ENCODE peak calls at places on chromosomes 1 and 21, in five cellular contexts. P is body of pancreas, Q is left cardiac atrium, W is EH, V is nephron progenitor cell. B is an unnamed sample.

GRCh38 chr1:92936865-92937264 is 24.4 kb downstream of the DIPK1A start:
- DNase-seq in V (no peak), Q (no peak), P (no peak), W (no peak), B (no peak)

GRCh38 chr1:1777510-1777909 is 760 bp downstream of the NADK start:
- DNase-seq in W (peak), P (peak), V (no peak), Q (peak), B (no peak)

GRCh38 chr1:167500283-167500860 is 18.0 kb downstream of the CD247 start:
- DNase-seq in P (no peak), Q (no peak), W (no peak), V (no peak), B (no peak)

GRCh38 chr1:174984952-174985351 is 14.8 kb upstream of the CACYBP start:
- DNase-seq in W (no peak), P (no peak), V (no peak), Q (no peak), B (no peak)

GRCh38 chr1:41333146-41333784 is 28.0 kb upstream of the FOXO6 start:
- DNase-seq in W (peak), P (no peak), V (no peak), Q (no peak), B (no peak)

GRCh38 chr1:3669421-3669821 is 17.1 kb downstream of the TP73 start:
- DNase-seq in Q (peak), V (no peak), W (no peak), P (no peak), B (peak)

GRCh38 chr1:27726173-27726793 is 522 bp downstream of the FAM76A start:
- DNase-seq in Q (peak), V (peak), W (peak), P (peak), B (peak)

GRCh38 chr1:45351508-45351907 is 11.3 kb upstream of the MUTYH start:
- DNase-seq in V (no peak), Q (no peak), P (no peak), W (no peak), B (no peak)

GRCh38 chr1:40736085-40736531 is 44.6 kb downstream of the NFYC start:
- DNase-seq in V (no peak), P (no peak), W (peak), Q (no peak), B (peak)

GRCh38 chr1:64019818-64020217 is 183.6 kb upstream of the UBE2U start:
- DNase-seq in Q (no peak), W (peak), P (peak), V (no peak), B (no peak)

GRCh38 chr1:157725214-157725577 is 24.6 kb upstream of the FCRL3 start:
- DNase-seq in W (no peak), Q (no peak), V (no peak), P (no peak), B (no peak)

GRCh38 chr1:39293375-39294070 is 89.0 kb downstream of the MACF1 start:
- DNase-seq in Q (no peak), V (no peak), P (no peak), W (peak), B (no peak)

GRCh38 chr1:156704930-156705320 is 458 bp downstream of the CRABP2 start:
- DNase-seq in W (peak), P (peak), Q (peak), V (peak), B (no peak)

GRCh38 chr1:233647083-233647482 is 33.2 kb downstream of the KCNK1 start:
- DNase-seq in P (no peak), W (peak), Q (no peak), V (no peak), B (no peak)

GRCh38 chr1:100731758-100732157 is 12.2 kb downstream of the VCAM1 start:
- DNase-seq in W (no peak), P (no peak), Q (no peak), V (no peak), B (no peak)

GRCh38 chr1:190226006-190226405 is 251.7 kb downstream of the BRINP3 start:
- DNase-seq in W (no peak), P (no peak), V (no peak), Q (no peak), B (no peak)

GRCh38 chr21:36791695-36792451 is 93.0 kb downstream of the SIM2 start:
- DNase-seq in P (no peak), W (no peak), V (no peak), Q (no peak), B (no peak)

GRCh38 chr1:62746086-62746808 is 37.7 kb upstream of the ATG4C start:
- DNase-seq in Q (no peak), P (no peak), V (no peak), W (peak), B (no peak)

GRCh38 chr1:17700981-17701870 is 53.9 kb upstream of the ACTL8 start:
- DNase-seq in Q (no peak), V (no peak), W (no peak), P (no peak), B (no peak)